ENCODE peak calls at places on chromosomes 11 and 22, in eight cellular contexts. Y is left ventricle myocardium inferior; A is left colon; E is left ventricle myocardium superior; F is CD4-positive, CD25-positive, alpha-beta regulatory T cell; C is nephron progenitor cell; Z is T-helper 2 cell; D is mesenteric fat pad. V is an unnamed sample.
A peak's percentile ranks its signal among the peaks of the same experiment; 100 is the strongest.

GRCh38 chr11:12121011-12121410 is 10.6 kb downstream of the MICAL2 start:
- DNase-seq in C (no peak), D (no peak), A (no peak), E (no peak), Z (no peak), Y (no peak), F (no peak), V (no peak)

GRCh38 chr22:32509045-32509444 is 34.4 kb downstream of the FBXO7 start:
- DNase-seq in F (no peak), E (no peak), D (no peak), Y (no peak), Z (no peak), A (no peak), C (no peak), V (no peak)

GRCh38 chr11:83773950-83774880 is 488.0 kb upstream of the CCDC90B start:
- DNase-seq in Z (no peak), F (no peak), D (no peak), E (no peak), C (no peak), A (no peak), Y (no peak), V (no peak)

GRCh38 chr11:134346101-134346975 is 14.6 kb downstream of the GLB1L2 start:
- DNase-seq in Z (no peak), F (no peak), C (no peak), D (no peak), E (no peak), A (no peak), Y (no peak), V (no peak)

GRCh38 chr11:876550-876949 is 33.9 kb downstream of the TSPAN4 start:
- DNase-seq in D (no peak), C (no peak), E (peak; percentile 82), F (no peak), Z (no peak), A (no peak), Y (peak; percentile 70), V (peak; percentile 84)

GRCh38 chr11:60951909-60952741 is at the start of gene SLC15A3:
- DNase-seq in Z (no peak), A (peak; percentile 75), Y (peak; percentile 71), C (peak; percentile 46), E (peak; percentile 63), D (peak; percentile 89), F (no peak), V (peak; percentile 69)

GRCh38 chr22:37546436-37547248 is 13.6 kb upstream of the CDC42EP1 start:
- DNase-seq in Z (no peak), D (no peak), E (peak; percentile 81), A (no peak), F (no peak), Y (peak; percentile 78), C (no peak), V (peak; percentile 68)

GRCh38 chr22:17638182-17638431 is 450 bp upstream of the BCL2L13 start:
- DNase-seq in C (no peak), Z (no peak), A (no peak), D (no peak), E (no peak), Y (no peak), F (no peak), V (no peak)

GRCh38 chr22:50444663-50445062 is 30.2 kb downstream of the SBF1 start:
- DNase-seq in E (no peak), A (no peak), Y (no peak), C (no peak), F (no peak), D (no peak), Z (no peak), V (no peak)

GRCh38 chr22:50473855-50474671 is 772 bp downstream of the SBF1 start:
- DNase-seq in Y (peak; percentile 33), C (peak; percentile 57), E (peak; percentile 62), Z (peak; percentile 68), D (no peak), F (no peak), A (no peak), V (no peak)

GRCh38 chr11:113681711-113682410 is 24.2 kb downstream of the TMPRSS5 start:
- DNase-seq in C (no peak), E (no peak), D (no peak), Y (no peak), A (no peak), Z (no peak), F (no peak), V (no peak)

V was measured in right lobe of liver.